ENCODE peak calls at places on chromosomes 5 and 9, in four cellular contexts. N, H, I and A are unnamed samples.

GRCh38 chr9:976258-976804 is at the start of gene DMRT3:
- DNase-seq in H (no peak), I (peak), N (no peak), A (no peak)

GRCh38 chr9:129401623-129402340 is 219.1 kb downstream of the C9orf50 start:
- DNase-seq in N (no peak), H (no peak), I (no peak), A (no peak)

GRCh38 chr5:16418471-16418922 is 47.1 kb downstream of the ZNF622 start:
- DNase-seq in I (no peak), N (no peak), H (no peak), A (no peak)

GRCh38 chr5:142883025-142883424 is 112.8 kb downstream of the ARHGAP26 start:
- DNase-seq in N (no peak), I (no peak), H (no peak), A (no peak)

GRCh38 chr9:21681641-21682040 is 120.8 kb upstream of the MTAP start:
- DNase-seq in H (no peak), N (no peak), I (no peak), A (no peak)

GRCh38 chr5:167764650-167765289 is 526.7 kb upstream of the WWC1 start:
- DNase-seq in N (no peak), H (no peak), I (no peak), A (no peak)

GRCh38 chr5:145830594-145830993 is 4.5 kb downstream of the PRELID2 start:
- DNase-seq in I (no peak), H (no peak), N (no peak), A (no peak)

GRCh38 chr9:134364391-134365114 is 38.3 kb downstream of the RXRA start:
- DNase-seq in I (no peak), H (peak), N (no peak), A (no peak)

GRCh38 chr9:75448281-75448680 is 360.0 kb downstream of the OSTF1 start:
- DNase-seq in H (no peak), I (no peak), N (no peak), A (no peak)

GRCh38 chr9:113536483-113537226 is 73.1 kb downstream of the RGS3 start:
- DNase-seq in N (no peak), I (no peak), H (no peak), A (no peak)

GRCh38 chr9:38215465-38215864 is 146.4 kb upstream of the SHB start:
- DNase-seq in I (no peak), N (no peak), H (no peak), A (no peak)

GRCh38 chr9:128149001-128149701 is at the start of gene LCN2:
- DNase-seq in N (no peak), I (no peak), H (no peak), A (no peak)

GRCh38 chr9:113634597-113635515 is 171.3 kb downstream of the RGS3 start:
- DNase-seq in I (peak), N (no peak), H (no peak), A (no peak)

GRCh38 chr5:92519717-92520632 is 1061.0 kb downstream of the NR2F1-AS1 start:
- DNase-seq in H (no peak), N (no peak), I (no peak), A (no peak)

GRCh38 chr9:2824564-2824963 is 19.3 kb downstream of the PUM3 start:
- DNase-seq in I (peak), H (no peak), N (no peak), A (no peak)

GRCh38 chr5:127705120-127705892 is 2.1 kb downstream of the CCDC192 start:
- DNase-seq in N (no peak), I (no peak), H (no peak), A (no peak)

GRCh38 chr5:35857606-35858205 is 1.0 kb downstream of the IL7R start:
- DNase-seq in N (no peak), I (no peak), H (no peak), A (no peak)

GRCh38 chr5:139648205-139649081 is at the start of gene CXXC5:
- DNase-seq in H (peak), N (no peak), I (peak), A (peak)

GRCh38 chr9:125631391-125632085 is 75.5 kb downstream of the MAPKAP1 start:
- DNase-seq in H (peak), I (peak), N (no peak), A (no peak)

GRCh38 chr9:132176338-132176737 is 14.5 kb downstream of the NTNG2 start:
- DNase-seq in I (no peak), N (no peak), H (no peak), A (no peak)

GRCh38 chr5:147565524-147565923 is 55.7 kb upstream of the DPYSL3 start:
- DNase-seq in H (no peak), N (no peak), I (no peak), A (no peak)

GRCh38 chr5:96569332-96569731 is 92.8 kb upstream of the CAST start:
- DNase-seq in N (no peak), I (no peak), H (no peak), A (no peak)

GRCh38 chr9:121670447-121670846 is 19.0 kb downstream of the DAB2IP start:
- DNase-seq in I (no peak), N (no peak), H (no peak), A (no peak)

GRCh38 chr9:38212016-38212415 is 143.0 kb upstream of the SHB start:
- DNase-seq in N (no peak), I (no peak), H (no peak), A (no peak)